ENCODE peak calls at places on chromosomes 5 and 9, in four cellular contexts. F is endodermal cell, S is tibial artery, K is PC-3. Q is an unnamed sample.

GRCh38 chr5:69004127-69004526 is 89.7 kb upstream of the SLC30A5 start:
- DNase-seq in S (no peak), K (no peak), F (no peak), Q (no peak)

GRCh38 chr5:32612134-32612888 is 27.0 kb downstream of the SUB1 start:
- DNase-seq in S (no peak), K (no peak), F (no peak), Q (no peak)

GRCh38 chr5:143061161-143061945 is 291.2 kb downstream of the ARHGAP26 start:
- DNase-seq in S (no peak), F (no peak), K (peak), Q (peak)

GRCh38 chr5:76642390-76643040 is 19.3 kb upstream of the F2RL2 start:
- DNase-seq in F (no peak), S (no peak), K (no peak), Q (peak)

GRCh38 chr9:107387401-107387800 is 102.2 kb downstream of the KLF4 start:
- DNase-seq in S (no peak), K (no peak), F (no peak), Q (no peak)

GRCh38 chr5:36150676-36151433 is 832 bp downstream of the LMBRD2 start:
- DNase-seq in K (peak), S (no peak), F (peak), Q (no peak)

GRCh38 chr5:134281081-134281480 is 55.2 kb upstream of the PPP2CA start:
- DNase-seq in K (no peak), F (no peak), S (no peak), Q (no peak)

GRCh38 chr5:36664762-36665161 is 58.4 kb downstream of the SLC1A3 start:
- DNase-seq in S (no peak), K (peak), F (peak), Q (no peak)

GRCh38 chr5:80326468-80326867 is 6.7 kb downstream of the SPZ1 start:
- DNase-seq in F (no peak), K (no peak), S (no peak), Q (no peak)

GRCh38 chr5:172383231-172383802 is 71.0 kb downstream of the SH3PXD2B start:
- DNase-seq in K (peak), S (no peak), F (no peak), Q (peak)

GRCh38 chr9:116633444-116633843 is 53.7 kb upstream of the TRIM32 start:
- DNase-seq in S (no peak), K (no peak), F (no peak), Q (no peak)

GRCh38 chr5:93382188-93382587 is 198.8 kb downstream of the NR2F1-AS1 start:
- DNase-seq in K (no peak), S (no peak), F (no peak), Q (no peak)

GRCh38 chr5:178326054-178326715 is 93.6 kb upstream of the PHYKPL start:
- DNase-seq in F (no peak), S (no peak), K (no peak), Q (no peak)

GRCh38 chr9:21615018-21615417 is 132.9 kb upstream of the IFNE start:
- DNase-seq in S (no peak), K (no peak), F (no peak), Q (no peak)

GRCh38 chr5:176180339-176180738 is 57.9 kb upstream of the SIMC1 start:
- DNase-seq in K (no peak), S (no peak), F (no peak), Q (no peak)

GRCh38 chr9:111891910-111892499 is 4.6 kb upstream of the UGCG start:
- DNase-seq in F (no peak), S (no peak), K (peak), Q (no peak)

GRCh38 chr5:19927919-19928318 is 60.1 kb downstream of the CDH18 start:
- DNase-seq in F (peak), K (no peak), S (no peak), Q (no peak)

GRCh38 chr5:32331217-32331926 is 18.6 kb upstream of the MTMR12 start:
- DNase-seq in F (no peak), K (peak), S (no peak), Q (no peak)

GRCh38 chr5:44808435-44809214 is at the start of gene MRPS30:
- DNase-seq in F (peak), S (peak), K (peak), Q (peak)

GRCh38 chr9:133959171-133959570 is 33.0 kb downstream of the VAV2 start:
- DNase-seq in K (no peak), F (no peak), S (no peak), Q (no peak)

GRCh38 chr5:77223653-77224052 is 13.2 kb downstream of the PDE8B start:
- DNase-seq in K (no peak), S (no peak), F (no peak), Q (no peak)

GRCh38 chr5:84287964-84288363 is 96.7 kb downstream of the EDIL3 start:
- DNase-seq in K (peak), S (no peak), F (no peak), Q (peak)

GRCh38 chr9:33161589-33162132 is 5.5 kb downstream of the B4GALT1 start:
- DNase-seq in F (no peak), S (no peak), K (peak), Q (no peak)

GRCh38 chr5:157283434-157283833 is 17.5 kb downstream of the CYFIP2 start:
- DNase-seq in F (no peak), S (no peak), K (no peak), Q (no peak)

GRCh38 chr9:93860694-93861658 is 94.2 kb downstream of the BARX1 start:
- DNase-seq in K (no peak), S (no peak), F (peak), Q (no peak)

GRCh38 chr9:14080940-14081621 is 232.9 kb downstream of the NFIB start:
- DNase-seq in S (no peak), F (no peak), K (peak), Q (no peak)

GRCh38 chr9:77985996-77986395 is 45.6 kb downstream of the GNAQ start:
- DNase-seq in K (no peak), S (no peak), F (no peak), Q (no peak)

GRCh38 chr5:166369817-166370216 is 1921.6 kb upstream of the WWC1 start:
- DNase-seq in K (no peak), S (no peak), F (no peak), Q (no peak)

GRCh38 chr9:131410051-131410491 is 16.2 kb downstream of the PRRC2B start:
- DNase-seq in S (no peak), F (no peak), K (no peak), Q (no peak)

GRCh38 chr5:150329881-150330876 is 27.3 kb upstream of the TCOF1 start:
- DNase-seq in K (no peak), F (no peak), S (no peak), Q (no peak)

GRCh38 chr5:122776143-122776542 is 1.3 kb downstream of the SNX2 start:
- DNase-seq in K (no peak), S (no peak), F (no peak), Q (no peak)

GRCh38 chr9:811101-811531 is 30.4 kb upstream of the DMRT1 start:
- DNase-seq in S (no peak), K (peak), F (no peak), Q (no peak)

GRCh38 chr5:55533806-55534435 is 843 bp downstream of the PLPP1 start:
- DNase-seq in S (no peak), K (peak), F (peak), Q (no peak)

GRCh38 chr9:2065704-2066103 is 50.6 kb downstream of the SMARCA2 start:
- DNase-seq in F (no peak), K (no peak), S (no peak), Q (no peak)

GRCh38 chr5:1208221-1208742 is 6.9 kb downstream of the SLC6A19 start:
- DNase-seq in K (no peak), F (no peak), S (no peak), Q (no peak)

GRCh38 chr5:108369167-108369566 is 12.7 kb downstream of the FBXL17 start:
- DNase-seq in F (no peak), K (no peak), S (no peak), Q (no peak)

GRCh38 chr9:90801507-90802289 is at the start of gene SYK:
- DNase-seq in S (peak), F (peak), K (peak), Q (no peak)

GRCh38 chr5:16542275-16542674 is 74.5 kb downstream of the RETREG1 start:
- DNase-seq in S (no peak), K (no peak), F (no peak), Q (no peak)

GRCh38 chr5:16546712-16547111 is 70.1 kb downstream of the RETREG1 start:
- DNase-seq in S (no peak), K (no peak), F (no peak), Q (no peak)

GRCh38 chr5:16548115-16548514 is 68.7 kb downstream of the RETREG1 start:
- DNase-seq in K (no peak), S (no peak), F (no peak), Q (no peak)

GRCh38 chr5:16547200-16547842 is 69.5 kb downstream of the RETREG1 start:
- DNase-seq in F (no peak), K (no peak), S (no peak), Q (no peak)

GRCh38 chr5:16544607-16545374 is 72.0 kb downstream of the RETREG1 start:
- DNase-seq in F (no peak), K (no peak), S (no peak), Q (no peak)
- H3K27ac ChIP-seq in F (no peak), K (no peak), S (no peak), Q (no peak)

GRCh38 chr9:88852794-88853193 is 138.5 kb upstream of the S1PR3 start:
- DNase-seq in S (no peak), F (no peak), K (peak), Q (peak)
- H3K27ac ChIP-seq in S (no peak), F (no peak), K (no peak), Q (no peak)

GRCh38 chr9:87383341-87384150 is 114.1 kb upstream of the DAPK1 start:
- DNase-seq in S (no peak), K (no peak), F (no peak), Q (no peak)
- H3K27ac ChIP-seq in S (peak), K (no peak), F (no peak), Q (no peak)

DNA sequence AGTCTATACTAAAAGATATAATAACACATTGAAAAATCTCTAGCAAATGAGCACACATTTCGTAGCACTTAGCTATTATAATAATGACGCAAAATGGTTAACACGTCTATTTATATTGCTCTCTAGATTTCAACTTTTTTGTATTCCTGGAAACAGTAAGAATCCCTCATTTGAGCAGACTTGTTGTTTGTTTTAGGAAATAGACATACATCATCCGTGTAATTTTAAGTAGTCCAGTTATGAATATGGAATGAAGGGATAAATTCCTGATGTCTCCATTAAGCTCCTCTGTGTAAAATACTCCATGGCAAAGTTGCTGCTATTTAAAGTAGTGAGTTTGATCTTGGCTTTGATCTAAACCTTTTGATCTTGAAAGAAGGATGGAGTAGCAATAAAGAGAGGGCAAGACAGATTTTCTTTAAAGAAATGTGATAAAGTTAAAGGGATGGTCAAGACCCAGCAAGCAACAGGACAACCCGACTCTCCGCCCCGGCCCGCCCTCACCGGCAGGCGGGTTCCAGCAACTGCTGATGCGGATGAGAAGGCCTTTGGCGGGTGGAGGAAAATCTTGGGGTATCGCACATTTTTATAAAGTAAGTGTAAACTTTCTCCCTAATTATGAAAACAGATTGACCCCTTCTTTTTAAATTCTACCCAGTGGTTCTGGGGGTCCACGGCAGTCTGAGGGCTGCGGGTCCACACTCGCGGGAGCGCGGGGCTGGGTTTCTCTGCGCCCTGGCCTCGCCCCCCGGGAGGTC is 277.4 kb downstream of the AOPEP start:
- DNase-seq in F (peak), K (peak), S (peak), Q (no peak)
- H3K27ac ChIP-seq in F (no peak), K (peak), S (peak), Q (peak)

GRCh38 chr5:173925449-173926071 is 37.4 kb downstream of the CPEB4 start:
- DNase-seq in F (no peak), S (no peak), K (peak), Q (no peak)

GRCh38 chr5:173920866-173921265 is 32.7 kb downstream of the CPEB4 start:
- DNase-seq in K (no peak), S (no peak), F (no peak), Q (no peak)

GRCh38 chr5:173924899-173925298 is 36.8 kb downstream of the CPEB4 start:
- DNase-seq in F (no peak), S (no peak), K (no peak), Q (no peak)

GRCh38 chr5:173922527-173922926 is 34.4 kb downstream of the CPEB4 start:
- DNase-seq in S (no peak), F (no peak), K (no peak), Q (no peak)

DNA sequence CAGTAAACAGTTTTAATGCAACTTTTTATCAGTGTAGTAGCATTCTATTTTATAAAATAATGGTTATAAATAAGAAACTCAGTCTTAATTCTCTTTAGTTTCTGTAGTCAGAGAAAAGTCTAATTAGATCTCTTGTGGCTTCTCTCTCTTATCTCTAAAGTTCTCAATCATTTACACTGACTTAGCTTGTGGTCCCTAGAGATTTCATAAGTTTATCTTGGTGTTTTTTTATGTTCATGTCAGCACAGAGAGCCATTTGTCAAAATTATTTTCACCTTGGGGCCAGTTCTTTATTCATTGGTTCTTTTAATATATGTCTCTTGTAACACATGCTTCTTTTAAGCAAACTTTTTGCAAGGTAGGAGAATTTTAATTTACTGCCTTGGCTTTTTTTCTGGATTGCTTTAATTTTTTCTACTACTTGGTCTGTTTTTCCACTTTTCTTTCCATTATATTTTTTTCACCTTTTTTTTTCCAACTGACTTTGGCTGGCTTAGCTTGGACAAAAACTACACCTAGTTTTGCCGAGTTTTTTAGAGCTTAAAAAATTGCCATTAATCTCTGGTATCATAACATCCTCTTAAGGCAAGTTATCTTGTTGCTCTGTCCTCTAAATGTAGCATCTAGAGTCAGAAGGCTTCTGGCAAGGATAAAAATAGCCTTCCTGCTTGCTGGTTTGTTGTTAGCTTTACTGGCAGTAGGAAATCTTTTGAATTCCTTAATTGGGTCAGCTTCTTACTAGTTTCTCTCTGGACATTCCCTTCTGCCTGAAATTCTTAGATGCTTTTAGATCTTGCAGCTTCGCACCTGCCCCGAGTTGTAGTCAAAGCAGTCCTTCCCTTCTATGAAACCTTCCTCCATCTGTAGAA is 35.3 kb downstream of the CPEB4 start:
- DNase-seq in S (no peak), F (no peak), K (no peak), Q (no peak)
- H3K27ac ChIP-seq in S (peak), F (no peak), K (no peak), Q (no peak)

GRCh38 chr5:148807845-148808244 is 18.6 kb upstream of the ADRB2 start:
- DNase-seq in K (no peak), F (no peak), S (no peak), Q (no peak)
- H3K27ac ChIP-seq in K (no peak), F (no peak), S (no peak), Q (no peak)

DNA sequence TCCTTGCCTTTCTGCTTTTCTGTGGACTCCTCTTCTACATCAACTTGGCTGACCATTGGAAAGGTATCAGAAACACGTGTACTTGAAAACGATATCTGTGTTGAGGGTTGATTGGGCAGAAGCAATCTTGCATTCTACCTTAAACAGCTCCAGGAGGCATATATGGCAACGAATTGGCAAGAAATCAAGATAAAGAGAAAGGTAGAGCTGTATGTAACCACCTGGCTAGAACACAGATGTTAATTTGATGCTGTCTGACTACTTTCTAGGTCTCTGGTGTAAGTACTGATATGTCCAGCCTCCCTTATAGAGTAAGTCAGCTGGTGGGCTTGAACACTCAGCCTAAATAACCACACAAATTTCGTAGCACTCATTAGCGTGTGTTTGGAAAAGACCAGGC is 1.3 kb downstream of the MAN1B1 start:
- DNase-seq in F (no peak), S (no peak), K (no peak), Q (no peak)
- H3K27ac ChIP-seq in F (no peak), S (no peak), K (no peak), Q (no peak)